ENCODE peak calls at places on chromosomes 11 and 22, in six cellular contexts. One of them, this sample, is unnamed.

GRCh38 chr11:117843666-117844484 is 19.3 kb upstream of the FXYD2 start:
- DNase-seq in H9: peak
- DNase-seq in PC-3: peak
- DNase-seq in Peyer's patch: peak
- DNase-seq in AG04450: peak
- DNase-seq in fibroblast of mammary gland: peak
- DNase-seq in this sample: peak

GRCh38 chr11:126357055-126357962 is 1.8 kb downstream of the ST3GAL4 start:
- DNase-seq in fibroblast of mammary gland: no peak
- DNase-seq in PC-3: no peak
- DNase-seq in H9: no peak
- DNase-seq in AG04450: no peak
- DNase-seq in Peyer's patch: no peak
- DNase-seq in this sample: peak

GRCh38 chr11:34223021-34223813 is 117.8 kb downstream of the NAT10 start:
- DNase-seq in fibroblast of mammary gland: peak
- DNase-seq in AG04450: peak
- DNase-seq in PC-3: peak
- DNase-seq in H9: no peak
- DNase-seq in Peyer's patch: no peak
- DNase-seq in this sample: no peak

GRCh38 chr11:62542750-62543567 is 3.6 kb downstream of the AHNAK start:
- DNase-seq in AG04450: no peak
- DNase-seq in fibroblast of mammary gland: peak
- DNase-seq in H9: peak
- DNase-seq in Peyer's patch: peak
- DNase-seq in PC-3: peak
- DNase-seq in this sample: peak

GRCh38 chr22:46726986-46727317 is 11.1 kb downstream of the CERK start:
- DNase-seq in fibroblast of mammary gland: no peak
- DNase-seq in AG04450: no peak
- DNase-seq in PC-3: no peak
- DNase-seq in Peyer's patch: no peak
- DNase-seq in H9: no peak
- DNase-seq in this sample: no peak

GRCh38 chr11:73875840-73876239 is 806 bp downstream of the COA4 start:
- DNase-seq in AG04450: no peak
- DNase-seq in PC-3: peak
- DNase-seq in fibroblast of mammary gland: no peak
- DNase-seq in Peyer's patch: no peak
- DNase-seq in H9: no peak
- DNase-seq in this sample: no peak

GRCh38 chr11:44990665-44991064 is 40.0 kb upstream of the TP53I11 start:
- DNase-seq in PC-3: no peak
- DNase-seq in Peyer's patch: no peak
- DNase-seq in H9: peak
- DNase-seq in AG04450: no peak
- DNase-seq in fibroblast of mammary gland: no peak
- DNase-seq in this sample: no peak

GRCh38 chr22:22037740-22038139 is 55.2 kb upstream of the TOP3B start:
- DNase-seq in PC-3: peak
- DNase-seq in Peyer's patch: no peak
- DNase-seq in fibroblast of mammary gland: peak
- DNase-seq in AG04450: peak
- DNase-seq in H9: no peak
- DNase-seq in this sample: no peak

GRCh38 chr11:65435981-65436411 is 13.4 kb downstream of the NEAT1 start:
- DNase-seq in Peyer's patch: no peak
- DNase-seq in AG04450: no peak
- DNase-seq in H9: no peak
- DNase-seq in fibroblast of mammary gland: peak
- DNase-seq in PC-3: no peak
- DNase-seq in this sample: peak

GRCh38 chr11:133383689-133384088 is 148.6 kb downstream of the OPCML start:
- DNase-seq in AG04450: no peak
- DNase-seq in Peyer's patch: no peak
- DNase-seq in fibroblast of mammary gland: no peak
- DNase-seq in H9: no peak
- DNase-seq in PC-3: no peak
- DNase-seq in this sample: no peak

GRCh38 chr22:27487600-27488450 is 313.7 kb downstream of the MN1 start:
- DNase-seq in H9: no peak
- DNase-seq in PC-3: peak
- DNase-seq in AG04450: no peak
- DNase-seq in fibroblast of mammary gland: peak
- DNase-seq in Peyer's patch: no peak
- DNase-seq in this sample: no peak

GRCh38 chr22:47381240-47381639 is 618.8 kb downstream of the TBC1D22A start:
- DNase-seq in AG04450: no peak
- DNase-seq in PC-3: no peak
- DNase-seq in fibroblast of mammary gland: no peak
- DNase-seq in H9: no peak
- DNase-seq in Peyer's patch: no peak
- DNase-seq in this sample: peak

GRCh38 chr11:61168858-61169257 is 7.6 kb upstream of the VPS37C start:
- DNase-seq in H9: no peak
- DNase-seq in fibroblast of mammary gland: no peak
- DNase-seq in PC-3: no peak
- DNase-seq in Peyer's patch: no peak
- DNase-seq in AG04450: no peak
- DNase-seq in this sample: no peak

GRCh38 chr11:72724021-72724561 is 28.1 kb downstream of the ARAP1 start:
- DNase-seq in H9: no peak
- DNase-seq in Peyer's patch: no peak
- DNase-seq in fibroblast of mammary gland: no peak
- DNase-seq in PC-3: no peak
- DNase-seq in AG04450: no peak
- DNase-seq in this sample: no peak

DNA sequence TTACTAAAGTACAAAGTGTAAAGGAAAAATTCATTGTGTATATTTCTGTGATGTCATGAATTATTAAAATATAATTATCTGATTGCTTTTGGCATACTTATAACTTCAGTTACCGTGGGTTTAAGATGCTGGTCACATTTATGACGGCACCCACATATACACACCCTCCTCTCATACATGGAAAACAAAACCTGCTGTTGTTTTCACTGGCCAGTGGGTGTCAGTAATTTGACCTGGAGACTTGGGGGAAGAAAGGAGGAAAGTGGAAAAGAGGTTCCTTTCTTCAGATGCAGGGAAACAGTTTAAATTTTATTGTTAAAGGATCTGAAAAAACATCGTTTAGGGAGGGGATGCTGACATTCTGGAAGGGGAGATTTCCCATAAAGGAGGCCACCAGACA is 742 bp upstream of the BBOX1 start:
- DNase-seq in AG04450: no peak
- DNase-seq in Peyer's patch: no peak
- DNase-seq in fibroblast of mammary gland: no peak
- DNase-seq in PC-3: no peak
- DNase-seq in H9: no peak
- DNase-seq in this sample: no peak
- TF ChIP-seq CTCF in AG04450: peak
- TF ChIP-seq CTCF in Peyer's patch: no peak
- TF ChIP-seq CTCF in fibroblast of mammary gland: no peak
- TF ChIP-seq CTCF in PC-3: no peak
- TF ChIP-seq CTCF in H9: peak
- TF ChIP-seq CTCF in this sample: no peak

GRCh38 chr11:122626266-122626665 is 29.3 kb upstream of the UBASH3B start:
- DNase-seq in Peyer's patch: no peak
- DNase-seq in PC-3: no peak
- DNase-seq in H9: no peak
- DNase-seq in AG04450: no peak
- DNase-seq in fibroblast of mammary gland: no peak
- DNase-seq in this sample: no peak

GRCh38 chr11:122633219-122633829 is 22.2 kb upstream of the UBASH3B start:
- DNase-seq in PC-3: peak
- DNase-seq in H9: peak
- DNase-seq in AG04450: no peak
- DNase-seq in fibroblast of mammary gland: peak
- DNase-seq in Peyer's patch: no peak
- DNase-seq in this sample: no peak

GRCh38 chr11:122632178-122632824 is 23.2 kb upstream of the UBASH3B start:
- DNase-seq in AG04450: no peak
- DNase-seq in Peyer's patch: no peak
- DNase-seq in fibroblast of mammary gland: no peak
- DNase-seq in PC-3: no peak
- DNase-seq in H9: no peak
- DNase-seq in this sample: no peak

GRCh38 chr11:122634507-122634906 is 21.0 kb upstream of the UBASH3B start:
- DNase-seq in Peyer's patch: no peak
- DNase-seq in AG04450: no peak
- DNase-seq in fibroblast of mammary gland: peak
- DNase-seq in H9: peak
- DNase-seq in PC-3: peak
- DNase-seq in this sample: no peak

GRCh38 chr11:122628691-122629555 is 26.6 kb upstream of the UBASH3B start:
- DNase-seq in PC-3: peak
- DNase-seq in H9: peak
- DNase-seq in AG04450: peak
- DNase-seq in fibroblast of mammary gland: peak
- DNase-seq in Peyer's patch: peak
- DNase-seq in this sample: peak
- TF ChIP-seq CTCF in PC-3: peak
- TF ChIP-seq CTCF in H9: peak
- TF ChIP-seq CTCF in AG04450: peak
- TF ChIP-seq CTCF in fibroblast of mammary gland: peak
- TF ChIP-seq CTCF in Peyer's patch: peak
- TF ChIP-seq CTCF in this sample: peak

DNA sequence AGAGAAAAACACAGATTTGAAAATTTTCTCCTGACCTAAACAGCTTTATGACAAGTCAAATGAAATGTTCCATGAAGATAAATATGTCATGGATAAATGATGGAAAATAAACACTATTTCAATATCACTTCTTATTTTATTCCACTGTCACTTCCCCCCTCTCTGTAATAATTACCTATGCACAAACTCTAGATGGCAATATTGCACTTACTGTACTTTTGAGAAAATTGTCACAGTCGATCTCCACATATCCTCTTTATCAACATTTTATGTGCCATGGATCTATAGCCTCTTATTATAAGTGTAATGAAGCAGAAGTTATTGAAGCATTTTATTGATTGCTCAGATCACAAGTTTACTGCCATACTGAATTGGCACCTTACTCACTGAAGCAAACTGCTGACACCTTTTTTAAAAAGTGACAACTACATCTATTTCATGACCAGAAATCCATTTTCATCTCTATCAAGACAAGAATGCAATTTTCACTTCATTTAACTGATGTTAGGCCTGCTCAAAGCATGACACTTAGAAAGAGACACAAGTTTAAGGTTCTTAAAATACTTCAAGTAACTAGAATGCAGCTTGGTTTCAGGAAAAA is 133.4 kb downstream of the DCDC1 start:
- DNase-seq in AG04450: no peak
- DNase-seq in PC-3: peak
- DNase-seq in Peyer's patch: no peak
- DNase-seq in H9: no peak
- DNase-seq in fibroblast of mammary gland: peak
- DNase-seq in this sample: no peak
- TF ChIP-seq CTCF in AG04450: peak
- TF ChIP-seq CTCF in PC-3: peak
- TF ChIP-seq CTCF in Peyer's patch: no peak
- TF ChIP-seq CTCF in H9: peak
- TF ChIP-seq CTCF in fibroblast of mammary gland: peak
- TF ChIP-seq CTCF in this sample: peak

DNA sequence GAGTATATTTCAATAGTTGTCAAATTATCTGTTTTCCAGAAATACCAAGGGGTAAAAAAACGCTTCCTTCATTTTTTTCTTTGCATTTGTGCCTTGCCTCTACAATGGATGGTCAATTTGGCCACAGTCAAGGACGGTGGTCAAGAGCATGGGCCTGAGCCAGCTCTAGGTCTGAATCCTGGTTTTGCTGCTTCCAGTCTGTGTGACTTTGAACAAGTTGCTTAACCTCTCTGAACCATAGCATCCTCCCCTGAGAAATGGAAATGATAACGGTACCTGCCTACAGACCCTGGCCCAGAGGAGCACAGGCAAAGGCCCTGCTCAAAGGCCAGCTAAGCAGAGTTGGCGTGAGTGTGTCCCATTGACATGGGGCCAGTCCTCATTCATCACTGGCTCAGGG is 3.1 kb downstream of the PNPLA5 start:
- DNase-seq in AG04450: no peak
- DNase-seq in fibroblast of mammary gland: no peak
- DNase-seq in PC-3: no peak
- DNase-seq in H9: no peak
- DNase-seq in Peyer's patch: no peak
- DNase-seq in this sample: peak
- TF ChIP-seq CTCF in AG04450: no peak
- TF ChIP-seq CTCF in fibroblast of mammary gland: no peak
- TF ChIP-seq CTCF in PC-3: no peak
- TF ChIP-seq CTCF in H9: no peak
- TF ChIP-seq CTCF in Peyer's patch: no peak
- TF ChIP-seq CTCF in this sample: no peak